ENCODE peak calls at places on chromosomes 3 and 15, in four cellular contexts. K is ovary, G is tibial nerve, M is cardiac fibroblast. N is an unnamed sample.

GRCh38 chr3:147333098-147333497 is 73.2 kb downstream of the ZIC4 start:
- DNase-seq in K (no peak), G (no peak), M (no peak), N (no peak)

GRCh38 chr15:63274427-63274826 is 3.0 kb upstream of the APH1B start:
- DNase-seq in K (no peak), G (no peak), M (no peak), N (no peak)

GRCh38 chr15:63501256-63502089 is 2.9 kb upstream of the USP3 start:
- DNase-seq in K (peak), G (peak), M (peak), N (peak)

GRCh38 chr15:101675796-101676582 is 23.8 kb upstream of the TM2D3 start:
- DNase-seq in K (no peak), G (no peak), M (peak), N (no peak)

GRCh38 chr15:62902821-62903220 is 139.7 kb upstream of the TPM1 start:
- DNase-seq in K (no peak), G (no peak), M (no peak), N (no peak)

GRCh38 chr3:70856414-70857162 is 544.1 kb upstream of the MDFIC2 start:
- DNase-seq in K (no peak), G (no peak), M (peak), N (no peak)

GRCh38 chr3:132464066-132464465 is 46.8 kb downstream of the DNAJC13 start:
- DNase-seq in K (no peak), G (no peak), M (peak), N (no peak)

GRCh38 chr3:178485756-178486155 is 50.5 kb upstream of the KCNMB2 start:
- DNase-seq in K (no peak), G (no peak), M (peak), N (no peak)

GRCh38 chr3:193563999-193564398 is 9.3 kb upstream of the ATP13A4 start:
- DNase-seq in K (no peak), G (no peak), M (peak), N (peak)

GRCh38 chr3:191051037-191051436 is 148.0 kb upstream of the OSTN start:
- DNase-seq in K (no peak), G (no peak), M (peak), N (no peak)

GRCh38 chr15:82530606-82531379 is 9.5 kb downstream of the RPS17 start:
- DNase-seq in K (peak), G (peak), M (peak), N (peak)

GRCh38 chr15:41940441-41940857 is 31.9 kb downstream of the EHD4 start:
- DNase-seq in K (no peak), G (no peak), M (peak), N (no peak)

GRCh38 chr15:100256096-100256984 is 85.4 kb downstream of the ADAMTS17 start:
- DNase-seq in K (no peak), G (no peak), M (no peak), N (no peak)

GRCh38 chr3:154148541-154148940 is 27.4 kb downstream of the ARHGEF26 start:
- DNase-seq in K (no peak), G (no peak), M (no peak), N (no peak)

GRCh38 chr3:25938566-25939325 is 148.9 kb downstream of the OXSM start:
- DNase-seq in K (no peak), G (no peak), M (no peak), N (no peak)

GRCh38 chr15:86139828-86140227 is 60.2 kb downstream of the AGBL1 start:
- DNase-seq in K (no peak), G (no peak), M (no peak), N (no peak)

GRCh38 chr15:57969355-57969754 is 96.2 kb downstream of the ALDH1A2 start:
- DNase-seq in K (no peak), G (no peak), M (peak), N (no peak)

GRCh38 chr3:114362815-114363214 is 69.0 kb downstream of the TIGIT start:
- DNase-seq in K (no peak), G (no peak), M (peak), N (no peak)

GRCh38 chr15:67201136-67201535 is 53.3 kb downstream of the AAGAB start:
- DNase-seq in K (no peak), G (no peak), M (peak), N (no peak)

GRCh38 chr15:77507911-77508310 is 87.2 kb downstream of the HMG20A start:
- DNase-seq in K (no peak), G (peak), M (peak), N (no peak)

GRCh38 chr15:27638950-27639349 is 460.2 kb downstream of the OCA2 start:
- DNase-seq in K (no peak), G (no peak), M (no peak), N (no peak)

GRCh38 chr15:56428821-56429458 is 36.0 kb downstream of the MNS1 start:
- DNase-seq in K (no peak), G (no peak), M (peak), N (no peak)

GRCh38 chr3:36804295-36805055 is 40.1 kb upstream of the DCLK3 start:
- DNase-seq in K (no peak), G (no peak), M (no peak), N (no peak)

GRCh38 chr15:33022629-33023028 is 171.9 kb downstream of the FMN1 start:
- DNase-seq in K (no peak), G (peak), M (peak), N (peak)

GRCh38 chr3:155286745-155287144 is 6.7 kb downstream of the STRIT1 start:
- DNase-seq in K (no peak), G (no peak), M (peak), N (no peak)

GRCh38 chr3:187906416-187906815 is 161.1 kb upstream of the BCL6 start:
- DNase-seq in K (no peak), G (peak), M (no peak), N (no peak)

GRCh38 chr3:94150113-94150512 is 87.3 kb downstream of the NSUN3 start:
- DNase-seq in K (no peak), G (no peak), M (no peak), N (no peak)

GRCh38 chr3:170081079-170081741 is 43.4 kb downstream of the GPR160 start:
- DNase-seq in K (no peak), G (no peak), M (peak), N (no peak)

GRCh38 chr3:23767546-23767945 is 38.2 kb upstream of the UBE2E1 start:
- DNase-seq in K (no peak), G (no peak), M (no peak), N (no peak)

GRCh38 chr3:62768896-62769295 is 106.3 kb downstream of the CADPS start:
- DNase-seq in K (no peak), G (no peak), M (no peak), N (no peak)

GRCh38 chr15:67849538-67849937 is 9.7 kb upstream of the RNU6-1 start:
- DNase-seq in K (no peak), G (no peak), M (no peak), N (no peak)

GRCh38 chr3:175179055-175179454 is 319.9 kb downstream of the NAALADL2 start:
- DNase-seq in K (no peak), G (no peak), M (peak), N (no peak)

GRCh38 chr3:104952587-104952986 is 414.1 kb upstream of the ALCAM start:
- DNase-seq in K (no peak), G (no peak), M (peak), N (no peak)

GRCh38 chr15:70095387-70096214 is 2.1 kb downstream of the TLE3 start:
- DNase-seq in K (peak), G (no peak), M (peak), N (peak)
- TF ChIP-seq CTCF in K (no peak), G (no peak), M (no peak), N (no peak)

GRCh38 chr15:40937762-40938529 is 8.8 kb downstream of the DLL4 start:
- DNase-seq in K (no peak), G (no peak), M (no peak), N (peak)
- TF ChIP-seq CTCF in K (no peak), G (peak), M (peak), N (peak)

GRCh38 chr3:57682284-57682683 is 10.6 kb downstream of the DENND6A start:
- DNase-seq in K (no peak), G (no peak), M (peak), N (no peak)
- TF ChIP-seq CTCF in K (no peak), G (no peak), M (peak), N (no peak)

GRCh38 chr3:126570103-126570541 is 11.4 kb upstream of the C3orf22 start:
- DNase-seq in K (no peak), G (no peak), M (no peak), N (no peak)
- TF ChIP-seq CTCF in K (no peak), G (no peak), M (peak), N (no peak)

GRCh38 chr3:120202363-120202762 is 82.7 kb downstream of the GPR156 start:
- DNase-seq in K (no peak), G (no peak), M (no peak), N (no peak)

GRCh38 chr3:120196333-120196732 is 88.7 kb downstream of the GPR156 start:
- DNase-seq in K (no peak), G (no peak), M (no peak), N (no peak)

GRCh38 chr3:120200836-120201235 is 84.2 kb downstream of the GPR156 start:
- DNase-seq in K (no peak), G (no peak), M (no peak), N (no peak)

GRCh38 chr3:120196812-120197211 is 88.2 kb downstream of the GPR156 start:
- DNase-seq in K (no peak), G (no peak), M (no peak), N (no peak)

GRCh38 chr3:120198305-120198878 is 86.6 kb downstream of the GPR156 start:
- DNase-seq in K (no peak), G (no peak), M (peak), N (no peak)
- TF ChIP-seq CTCF in K (no peak), G (no peak), M (peak), N (peak)

DNA sequence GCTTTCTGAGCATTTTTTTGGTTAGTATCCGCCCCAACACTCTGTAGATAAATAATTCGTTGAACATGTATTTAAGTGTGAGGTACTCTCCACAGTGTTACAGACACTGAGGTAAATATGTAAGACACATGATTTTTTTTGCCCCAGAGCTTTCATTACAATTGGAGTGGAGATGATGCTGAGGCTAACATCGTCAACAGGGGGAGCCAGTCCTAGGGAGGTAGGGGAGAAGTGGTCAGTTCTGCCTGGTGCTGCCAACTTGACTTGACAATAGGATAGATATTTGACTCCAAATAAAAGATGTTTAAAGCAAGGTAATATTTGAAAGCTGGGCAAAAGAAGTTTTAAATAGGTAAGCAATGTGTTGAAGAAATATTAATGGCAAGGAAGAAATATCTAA is 295.7 kb downstream of the UNC13C start:
- DNase-seq in K (no peak), G (no peak), M (no peak), N (no peak)
- TF ChIP-seq CTCF in K (no peak), G (no peak), M (no peak), N (no peak)

GRCh38 chr15:44426975-44427755 is at the start of gene CTDSPL2:
- DNase-seq in K (peak), G (peak), M (peak), N (peak)

DNA sequence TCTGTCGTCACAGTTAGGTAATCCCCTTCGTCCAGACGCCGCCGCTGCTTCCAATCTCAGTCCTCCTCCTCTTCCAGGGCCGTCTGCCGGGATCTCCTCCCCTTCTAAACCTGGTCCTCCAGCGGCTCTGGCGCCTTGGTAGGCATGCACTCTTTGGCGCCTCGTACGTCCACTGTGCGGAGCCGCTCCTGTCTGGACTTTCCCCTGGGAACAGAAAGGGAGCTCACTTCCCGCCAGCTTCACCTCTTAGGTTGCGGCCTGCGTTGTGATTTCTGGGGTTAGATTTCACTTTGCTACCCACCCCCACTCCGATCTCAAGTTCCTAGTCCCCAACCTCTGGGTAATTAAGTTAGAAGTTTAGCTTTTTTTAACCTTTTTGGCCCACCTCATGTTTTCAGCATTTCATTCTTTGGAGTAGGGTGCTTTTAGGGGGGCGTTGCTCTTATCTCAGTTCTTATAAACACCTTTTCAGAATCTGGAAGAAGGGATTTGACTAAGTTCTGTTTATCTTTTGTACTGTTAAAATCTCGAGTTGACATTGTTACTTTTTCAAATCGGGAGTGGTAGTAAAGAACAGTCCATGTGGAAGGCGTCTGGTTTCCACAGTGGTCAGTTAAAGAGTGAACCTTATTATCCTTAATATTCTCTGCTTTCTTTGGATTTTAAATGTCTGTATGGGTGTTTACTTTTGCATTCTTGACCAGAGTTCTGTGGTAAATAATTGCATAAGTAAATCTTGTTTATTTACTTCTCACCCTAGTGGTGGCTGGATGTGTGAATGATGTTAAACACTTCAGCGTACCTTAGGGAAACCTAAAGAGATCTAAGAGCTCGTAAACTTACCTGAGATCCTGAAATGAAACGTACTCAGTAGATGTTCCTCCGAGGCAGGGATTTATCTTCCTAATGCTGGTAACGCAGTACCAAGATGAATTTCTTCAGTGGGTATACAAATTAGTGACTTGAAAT is 611 bp downstream of the CTDSPL2 start:
- DNase-seq in K (no peak), G (no peak), M (peak), N (no peak)
- TF ChIP-seq CTCF in K (no peak), G (no peak), M (no peak), N (no peak)

GRCh38 chr3:172449468-172450149 is 1.4 kb upstream of the GHSR start:
- DNase-seq in K (no peak), G (no peak), M (peak), N (no peak)
- TF ChIP-seq CTCF in K (no peak), G (no peak), M (no peak), N (no peak)